ENCODE peak calls at places on chromosomes 2 and 18, in four cellular contexts. E, J, K and M are unnamed samples.

GRCh38 chr2:1709970-1710560 is 34.2 kb downstream of the PXDN start:
- DNase-seq in K (no peak), J (no peak), E (no peak), M (no peak)

GRCh38 chr18:12884521-12885323 is 685 bp upstream of the PTPN2 start:
- DNase-seq in E (peak), J (no peak), K (no peak), M (no peak)

GRCh38 chr2:85369500-85369899 is 14.9 kb downstream of the ELMOD3 start:
- DNase-seq in K (no peak), J (peak), E (no peak), M (no peak)

GRCh38 chr18:35497006-35497333 is 790 bp downstream of the INO80C start:
- DNase-seq in E (no peak), J (peak), K (no peak), M (no peak)

GRCh38 chr2:138007431-138007830 is 43.2 kb downstream of the HNMT start:
- DNase-seq in E (no peak), K (no peak), J (no peak), M (no peak)

GRCh38 chr2:224584768-224585204 is 377 bp downstream of the CUL3 start:
- DNase-seq in K (peak), J (peak), E (peak), M (peak)

GRCh38 chr2:2843969-2844548 is 513.0 kb upstream of the MYT1L start:
- DNase-seq in K (peak), J (no peak), E (peak), M (peak)

GRCh38 chr2:85851253-85851955 is 37.4 kb downstream of the ST3GAL5 start:
- DNase-seq in K (no peak), J (no peak), E (no peak), M (no peak)

GRCh38 chr2:84674099-84674498 is 157.8 kb downstream of the DNAH6 start:
- DNase-seq in E (no peak), J (no peak), K (no peak), M (no peak)

GRCh38 chr2:80545420-80546192 is 241.1 kb upstream of the LRRTM1 start:
- DNase-seq in J (peak), E (no peak), K (no peak), M (no peak)

GRCh38 chr2:23655862-23656596 is 270.9 kb downstream of the ATAD2B start:
- DNase-seq in J (no peak), E (no peak), K (no peak), M (no peak)

GRCh38 chr2:40401896-40402295 is 50.0 kb downstream of the SLC8A1 start:
- DNase-seq in E (no peak), K (no peak), J (no peak), M (no peak)

GRCh38 chr2:7595181-7595580 is 678.0 kb downstream of the RNF144A start:
- DNase-seq in K (no peak), E (no peak), J (no peak), M (peak)

GRCh38 chr2:55115795-55116597 is 65.7 kb upstream of the RTN4 start:
- DNase-seq in K (no peak), J (no peak), E (no peak), M (no peak)

GRCh38 chr2:241039416-241039815 is 41.0 kb downstream of the SNED1 start:
- DNase-seq in K (no peak), J (no peak), E (no peak), M (no peak)

GRCh38 chr18:9495916-9496540 is 20.7 kb downstream of the RALBP1 start:
- DNase-seq in K (no peak), J (no peak), E (peak), M (no peak)

GRCh38 chr2:231716641-231717280 is 8.4 kb downstream of the PTMA start:
- DNase-seq in E (no peak), J (no peak), K (no peak), M (peak)
- H2AFZ ChIP-seq in E (no peak), J (no peak), K (no peak), M (no peak)

GRCh38 chr2:165044505-165045303 is 89.4 kb upstream of the SLC38A11 start:
- DNase-seq in E (no peak), J (no peak), K (no peak), M (peak)
- H3K27ac ChIP-seq in E (no peak), J (no peak), K (no peak), M (peak)

GRCh38 chr2:210162466-210163124 is 8.6 kb downstream of the KANSL1L start:
- DNase-seq in E (no peak), J (no peak), K (no peak), M (no peak)
- H2AFZ ChIP-seq in E (no peak), J (no peak), K (no peak), M (no peak)

DNA sequence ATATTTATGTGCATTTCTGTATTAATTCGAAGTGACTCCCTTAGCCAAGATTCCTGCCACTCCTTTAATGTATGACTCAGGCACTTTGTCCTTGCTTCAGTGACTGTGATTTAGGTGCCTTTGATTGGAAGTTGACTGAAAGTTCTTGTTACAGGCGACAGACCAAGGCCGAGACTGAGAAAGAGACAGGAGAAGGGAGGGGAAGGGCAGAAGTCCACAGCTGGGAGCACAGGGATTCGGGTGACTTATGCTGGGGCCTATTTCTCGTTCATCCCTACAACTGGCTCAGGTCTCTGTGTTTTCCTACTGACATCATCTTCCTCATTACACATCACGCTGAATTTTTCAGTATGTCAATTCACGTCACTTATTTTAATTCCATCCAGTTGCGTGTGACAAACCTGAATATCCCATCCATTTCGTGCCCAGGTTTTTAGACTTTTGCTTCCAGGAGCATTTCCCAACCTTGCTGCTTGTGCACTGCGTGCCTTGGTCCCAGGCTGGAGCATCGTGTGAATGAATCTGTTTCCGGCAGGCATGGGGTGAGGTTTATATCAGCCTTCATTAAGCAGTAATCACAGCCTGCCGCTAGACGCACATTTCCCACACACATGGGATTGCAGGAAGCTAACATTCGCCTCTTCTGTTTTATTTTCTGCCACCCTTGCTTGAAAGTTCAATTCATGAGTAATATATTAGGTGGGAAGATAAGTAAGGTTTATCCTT is 42.4 kb downstream of the TMEM18 start:
- DNase-seq in K (no peak), J (peak), E (no peak), M (no peak)
- H3K27ac ChIP-seq in K (no peak), J (peak), E (no peak), M (no peak)

GRCh38 chr2:162838141-162838500 is 446 bp downstream of the KCNH7 start:
- DNase-seq in E (no peak), J (no peak), K (no peak), M (no peak)
- H2AFZ ChIP-seq in E (peak), J (no peak), K (no peak), M (no peak)

DNA sequence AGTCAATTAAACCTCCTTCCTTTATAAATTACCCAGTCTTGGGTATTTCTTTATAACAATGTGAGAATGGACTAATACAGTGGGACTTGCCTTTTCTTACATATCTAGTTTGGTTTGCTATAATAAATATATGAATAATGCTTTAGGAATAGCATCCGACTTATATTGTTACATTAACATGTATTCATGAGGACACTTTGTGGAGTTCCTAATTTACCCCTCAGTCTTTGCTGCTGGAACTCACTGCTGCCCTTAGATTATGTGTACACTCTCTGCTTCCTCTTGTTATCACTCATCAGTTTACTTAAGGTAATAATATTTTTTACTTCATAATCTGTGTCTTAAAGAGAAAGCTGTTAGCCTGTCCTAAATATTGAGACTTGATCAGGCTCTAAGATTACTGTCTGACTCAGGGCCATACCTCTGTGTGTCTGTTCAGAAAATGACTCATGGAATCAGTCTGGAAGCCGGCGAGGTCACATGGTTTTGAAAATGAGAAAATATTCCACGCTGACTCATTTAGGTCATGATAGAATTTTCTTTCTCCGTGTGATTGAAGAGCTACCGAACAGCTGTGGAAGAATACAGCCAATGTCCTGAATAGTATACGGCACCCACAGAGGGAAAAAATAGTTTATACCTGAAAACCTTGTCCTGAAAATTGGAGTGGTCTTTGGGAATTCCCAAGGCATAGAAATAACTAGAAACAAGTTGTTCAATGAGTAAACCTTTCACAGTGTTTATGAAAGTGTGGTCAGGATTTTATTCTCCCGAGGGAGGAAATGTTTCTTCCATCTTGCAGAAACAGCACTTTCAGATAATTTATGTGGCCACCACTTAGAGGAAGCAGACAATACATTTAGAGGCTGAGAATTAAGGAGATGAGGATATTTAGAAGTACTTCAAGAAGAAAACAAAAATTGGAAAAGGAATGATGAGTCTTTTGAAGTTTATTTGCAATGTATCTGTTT is 156.4 kb downstream of the DSEL start:
- DNase-seq in K (no peak), E (no peak), J (peak), M (no peak)
- H3K27ac ChIP-seq in K (no peak), E (no peak), J (peak), M (no peak)

GRCh38 chr2:149070681-149071355 is 32.3 kb downstream of the LYPD6B start:
- DNase-seq in E (no peak), K (no peak), J (no peak), M (no peak)
- H2AFZ ChIP-seq in E (no peak), K (no peak), J (no peak), M (no peak)

GRCh38 chr2:190649798-190650390 is 1.0 kb downstream of the NAB1 start:
- DNase-seq in E (peak), J (no peak), K (peak), M (peak)

GRCh38 chr2:190651413-190651812 is 2.5 kb downstream of the NAB1 start:
- DNase-seq in E (no peak), J (no peak), K (no peak), M (no peak)

GRCh38 chr2:190648289-190649034 is 421 bp upstream of the NAB1 start:
- DNase-seq in J (peak), K (peak), E (peak), M (peak)

GRCh38 chr2:190649035-190649797 is at the start of gene NAB1:
- DNase-seq in K (peak), E (peak), J (no peak), M (peak)

GRCh38 chr2:190646780-190647626 is 1.9 kb upstream of the NAB1 start:
- DNase-seq in K (no peak), J (no peak), E (no peak), M (no peak)
- H3K27ac ChIP-seq in K (no peak), J (peak), E (no peak), M (no peak)

GRCh38 chr2:37583402-37583801 is 88.0 kb downstream of the CDC42EP3 start:
- DNase-seq in K (no peak), J (no peak), E (no peak), M (no peak)
- H2AFZ ChIP-seq in K (no peak), J (no peak), E (no peak), M (no peak)

DNA sequence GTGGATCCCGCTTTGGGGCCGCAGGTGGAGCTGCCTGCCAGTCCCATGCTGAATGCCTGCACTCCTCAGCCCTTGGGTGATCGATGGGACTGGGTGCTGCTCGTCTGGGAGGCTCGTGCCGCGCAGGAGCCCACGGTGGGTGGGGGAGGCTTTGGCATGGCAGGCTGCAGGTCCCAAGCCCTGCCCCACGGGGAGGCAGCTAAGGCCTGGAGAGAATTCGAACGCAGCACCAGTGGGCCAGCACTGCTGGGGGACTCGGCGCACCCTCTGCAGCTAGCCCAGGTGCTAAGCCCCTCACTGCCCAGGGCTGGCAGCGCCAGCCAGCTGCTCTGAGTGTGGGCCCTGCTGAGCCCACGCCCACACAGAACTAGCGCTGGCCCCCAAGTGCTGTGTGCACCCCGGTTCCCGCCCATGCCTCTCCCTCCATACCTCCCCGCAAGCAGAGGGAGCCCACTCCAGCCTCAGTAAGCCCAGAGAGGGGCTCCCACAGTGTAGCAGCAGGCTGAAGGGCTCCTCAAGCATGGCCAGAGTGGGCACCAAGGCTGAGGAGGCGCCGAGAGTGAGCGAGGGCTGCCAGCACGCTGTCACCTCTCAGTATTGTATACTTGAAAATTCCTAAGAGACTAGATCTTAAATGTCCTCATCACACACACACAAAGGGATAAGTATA is 1654.2 kb upstream of the SLC39A10 start:
- DNase-seq in K (no peak), J (no peak), E (no peak), M (no peak)
- H3K27ac ChIP-seq in K (no peak), J (no peak), E (no peak), M (no peak)